ENCODE peak calls at places on chromosomes 6 and 20, in six cellular contexts. S is omental fat pad, Y is astrocyte of the cerebellum, M is breast epithelium, C is RWPE1, I is astrocyte. Q is an unnamed sample.

GRCh38 chr20:9551808-9552550 is 37.6 kb downstream of the LAMP5 start:
- DNase-seq in Y (no peak), I (no peak), M (no peak), S (no peak), C (no peak), Q (no peak)

GRCh38 chr20:54820392-54820791 is 345.0 kb downstream of the DOK5 start:
- DNase-seq in S (no peak), Y (no peak), I (no peak), M (no peak), C (no peak), Q (no peak)

GRCh38 chr6:139161817-139162284 is 27.0 kb downstream of the HECA start:
- DNase-seq in S (no peak), C (no peak), M (no peak), I (no peak), Y (no peak), Q (no peak)

GRCh38 chr6:72787521-72788031 is 165.7 kb downstream of the KCNQ5 start:
- DNase-seq in I (peak), S (no peak), C (peak), M (no peak), Y (peak), Q (no peak)

GRCh38 chr20:58712116-58712822 is 19.7 kb downstream of the NPEPL1 start:
- DNase-seq in M (peak), S (no peak), C (no peak), I (no peak), Y (no peak), Q (no peak)

GRCh38 chr6:120826253-120826652 is 508.0 kb downstream of the TBC1D32 start:
- DNase-seq in Y (no peak), S (no peak), I (no peak), M (no peak), C (peak), Q (no peak)

GRCh38 chr6:90019216-90019615 is 124.9 kb downstream of the GJA10 start:
- DNase-seq in M (no peak), Y (no peak), S (no peak), I (no peak), C (no peak), Q (no peak)

GRCh38 chr20:40942775-40943174 is 85.8 kb upstream of the TOP1 start:
- DNase-seq in Y (no peak), C (peak), M (no peak), S (no peak), I (no peak), Q (no peak)

GRCh38 chr6:26172496-26172958 is 85.3 kb downstream of the HFE start:
- DNase-seq in M (peak), S (no peak), I (no peak), Y (no peak), C (no peak), Q (no peak)

GRCh38 chr6:36597775-36598174 is 3.6 kb downstream of the SRSF3 start:
- DNase-seq in I (no peak), M (no peak), S (no peak), Y (no peak), C (no peak), Q (no peak)

GRCh38 chr20:15823718-15824117 is 749.5 kb downstream of the KIF16B start:
- DNase-seq in Y (no peak), C (no peak), I (no peak), M (no peak), S (no peak), Q (no peak)

GRCh38 chr6:33578164-33578563 is 1.9 kb downstream of the BAK1 start:
- DNase-seq in S (no peak), I (no peak), C (no peak), Y (no peak), M (no peak), Q (no peak)
- TF ChIP-seq CTCF in S (no peak), I (no peak), C (no peak), Y (no peak), M (no peak), Q (no peak)

GRCh38 chr6:135043854-135044253 is 10.8 kb downstream of the HBS1L start:
- DNase-seq in C (no peak), I (peak), Y (no peak), S (no peak), M (no peak), Q (no peak)

GRCh38 chr6:135043364-135043763 is 11.3 kb downstream of the HBS1L start:
- DNase-seq in S (no peak), I (no peak), Y (no peak), M (no peak), C (no peak), Q (no peak)

GRCh38 chr6:135046912-135047311 is 7.7 kb downstream of the HBS1L start:
- DNase-seq in M (no peak), C (no peak), S (no peak), Y (no peak), I (no peak), Q (no peak)

GRCh38 chr6:135047324-135047723 is 7.3 kb downstream of the HBS1L start:
- DNase-seq in M (no peak), S (no peak), C (no peak), I (no peak), Y (no peak), Q (no peak)

GRCh38 chr6:135044639-135045038 is 10.0 kb downstream of the HBS1L start:
- DNase-seq in C (no peak), Y (no peak), S (no peak), M (no peak), I (no peak), Q (no peak)
- TF ChIP-seq CTCF in C (no peak), Y (no peak), S (no peak), M (no peak), I (no peak), Q (no peak)

DNA sequence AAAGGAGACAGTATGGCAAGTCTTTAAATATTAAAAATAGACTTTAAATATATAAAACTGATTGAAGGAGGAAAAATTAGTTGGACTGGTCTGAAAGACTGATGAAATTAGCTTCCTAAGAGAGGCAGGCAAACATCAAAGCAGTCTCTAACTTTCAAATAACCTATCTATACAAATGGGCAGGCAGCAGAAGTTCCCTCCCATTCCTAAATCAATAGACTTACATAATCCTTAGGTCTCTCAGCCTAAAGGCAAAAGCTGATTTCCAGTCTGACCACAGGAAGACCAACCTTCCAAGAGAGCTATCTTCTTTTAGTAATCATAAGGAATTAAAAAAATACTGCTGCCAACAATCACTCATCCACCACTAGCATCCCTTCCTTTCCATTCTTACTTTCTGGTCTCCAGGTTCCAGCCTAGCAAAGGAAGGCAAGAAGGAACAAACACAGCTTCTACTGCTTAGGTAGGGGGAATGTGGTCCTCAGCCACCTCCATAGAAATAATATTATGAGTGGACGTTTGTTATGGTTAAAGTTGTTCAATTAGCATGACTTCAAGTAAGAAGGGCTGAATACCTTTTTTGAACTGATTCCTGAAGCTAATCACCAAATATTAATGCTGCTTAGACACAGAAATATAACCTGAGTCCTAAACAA is 44.1 kb downstream of the SESN1 start:
- DNase-seq in C (no peak), I (no peak), Y (no peak), M (no peak), S (no peak), Q (no peak)
- TF ChIP-seq CTCF in C (no peak), I (no peak), Y (no peak), M (no peak), S (no peak), Q (no peak)

GRCh38 chr6:14266266-14266665 is 148.7 kb downstream of the CD83 start:
- DNase-seq in C (no peak), Y (no peak), S (no peak), I (no peak), M (no peak), Q (no peak)

GRCh38 chr6:14267885-14268660 is 150.5 kb downstream of the CD83 start:
- DNase-seq in Y (no peak), C (no peak), I (no peak), M (no peak), S (no peak), Q (no peak)

GRCh38 chr6:14269434-14269833 is 151.9 kb downstream of the CD83 start:
- DNase-seq in C (no peak), Y (no peak), S (no peak), M (no peak), I (no peak), Q (no peak)

GRCh38 chr6:14263881-14264424 is 146.4 kb downstream of the CD83 start:
- DNase-seq in I (no peak), S (no peak), C (no peak), M (no peak), Y (no peak), Q (no peak)

DNA sequence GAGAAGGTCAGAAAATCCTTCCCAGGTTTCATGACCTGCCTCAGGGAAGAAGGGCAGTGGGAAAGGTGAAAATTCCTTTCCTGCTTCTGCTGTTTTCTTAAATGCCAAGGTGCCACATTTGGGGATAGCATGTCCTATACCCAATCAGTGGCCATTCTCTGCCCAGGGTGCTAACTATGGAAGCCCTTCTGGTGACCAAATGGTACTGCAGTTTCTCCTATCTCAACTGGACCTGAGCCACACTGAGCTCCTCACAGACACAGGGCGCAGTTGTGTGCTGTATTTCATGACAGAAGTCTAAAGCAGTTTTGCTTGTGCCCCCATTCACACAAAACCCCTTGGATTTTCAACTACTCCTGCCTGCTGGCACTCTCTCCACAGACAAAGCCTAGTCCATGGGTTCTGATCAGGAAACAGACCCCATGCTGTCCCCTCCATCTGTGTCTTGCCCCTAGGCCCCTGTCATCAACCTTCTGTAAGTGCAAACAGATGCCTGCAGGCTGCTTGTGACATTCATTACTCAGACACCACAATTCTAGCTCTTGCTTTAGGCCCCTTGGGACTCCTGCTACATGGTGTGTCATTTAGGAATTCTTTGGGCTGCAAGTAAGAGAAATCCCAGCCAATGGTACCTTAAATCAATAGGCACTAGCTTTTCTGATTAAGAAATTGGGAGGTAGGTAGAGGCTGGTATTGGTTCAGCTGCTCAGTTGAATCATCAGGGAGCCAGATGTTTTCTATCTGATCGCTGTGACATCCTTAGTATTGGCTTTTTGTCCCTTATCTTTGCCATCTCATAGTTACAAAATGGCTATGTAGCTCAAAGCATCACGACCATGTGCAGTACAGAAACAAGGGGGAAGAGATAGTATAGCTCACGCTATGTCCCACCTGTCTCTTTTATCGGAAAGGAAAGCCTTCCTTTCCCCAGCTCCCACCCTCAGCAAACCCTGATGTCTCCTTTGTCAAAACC is 147.8 kb downstream of the CD83 start:
- DNase-seq in M (no peak), Y (no peak), I (no peak), C (no peak), S (no peak), Q (no peak)
- TF ChIP-seq CTCF in M (no peak), Y (no peak), I (no peak), C (no peak), S (no peak), Q (no peak)

DNA sequence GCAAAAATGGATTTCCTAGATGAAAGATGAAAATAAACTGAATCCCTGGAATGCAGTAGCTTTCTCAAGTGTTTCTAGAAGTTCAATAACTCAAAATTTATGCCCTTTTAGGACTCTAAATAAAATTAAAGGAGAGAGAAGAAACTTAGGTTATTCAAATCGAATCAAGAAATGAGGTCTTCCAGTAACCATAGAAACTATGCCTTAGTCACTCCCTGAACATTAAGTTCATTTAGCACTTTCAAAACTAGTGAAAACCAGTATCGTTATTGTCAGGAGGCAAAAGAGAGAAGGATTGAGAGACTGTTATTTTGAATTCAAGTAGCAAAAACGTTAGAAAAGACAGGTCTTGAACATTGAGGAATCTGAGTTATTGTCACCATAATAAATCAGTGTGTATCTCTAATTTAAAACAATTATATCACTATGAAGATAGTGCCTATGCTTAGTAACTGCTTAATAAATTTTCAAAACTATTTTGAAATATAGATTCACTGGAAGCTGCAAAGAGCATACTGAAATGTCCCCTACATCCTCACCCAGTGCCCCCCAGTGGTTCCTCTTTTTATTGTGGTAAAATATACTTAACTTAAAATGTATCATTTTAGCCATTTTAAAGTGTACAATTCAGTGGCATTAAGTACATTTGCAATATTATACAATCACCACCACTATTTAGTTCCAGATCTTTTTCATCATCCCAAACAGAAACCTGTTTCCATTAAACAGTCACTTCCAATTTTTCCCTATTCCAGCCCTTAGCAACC is 4.6 kb downstream of the RPP21 start:
- DNase-seq in Y (no peak), S (no peak), M (no peak), C (no peak), I (no peak), Q (no peak)
- TF ChIP-seq CTCF in Y (no peak), S (no peak), M (no peak), C (no peak), I (no peak), Q (peak)

GRCh38 chr20:32848846-32849245 is 9.9 kb upstream of the EFCAB8 start:
- DNase-seq in I (no peak), M (no peak), Y (no peak), C (no peak), S (no peak), Q (no peak)

GRCh38 chr20:32842688-32843524 is 15.8 kb upstream of the EFCAB8 start:
- DNase-seq in C (no peak), Y (no peak), M (no peak), S (no peak), I (no peak), Q (no peak)

GRCh38 chr20:32847964-32848363 is 10.8 kb upstream of the EFCAB8 start:
- DNase-seq in I (no peak), C (no peak), S (no peak), Y (no peak), M (no peak), Q (no peak)

GRCh38 chr20:32846852-32847251 is 11.9 kb upstream of the EFCAB8 start:
- DNase-seq in M (no peak), Y (no peak), I (no peak), S (no peak), C (no peak), Q (no peak)

DNA sequence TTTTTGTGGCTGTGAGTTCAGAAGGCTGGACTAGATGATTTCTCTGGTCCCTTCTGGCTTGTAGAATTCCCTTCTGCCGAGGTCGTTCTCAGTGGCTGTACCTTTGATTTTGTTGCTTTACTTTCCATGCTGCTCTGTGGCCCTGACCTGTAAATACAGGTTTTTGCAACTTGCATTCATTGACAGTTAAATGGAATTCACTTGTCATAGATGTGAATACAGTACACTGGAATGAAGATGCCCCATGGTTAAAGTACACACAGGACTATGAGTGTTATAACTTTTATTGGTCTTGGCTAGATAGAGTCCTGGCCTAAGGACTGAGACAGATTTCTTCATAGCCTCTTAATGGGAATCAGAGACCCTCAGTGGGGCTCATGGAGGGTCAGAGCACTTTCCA is 12.9 kb upstream of the EFCAB8 start:
- DNase-seq in I (no peak), C (no peak), S (no peak), Y (no peak), M (no peak), Q (no peak)
- TF ChIP-seq CTCF in I (no peak), C (no peak), S (no peak), Y (no peak), M (no peak), Q (no peak)

DNA sequence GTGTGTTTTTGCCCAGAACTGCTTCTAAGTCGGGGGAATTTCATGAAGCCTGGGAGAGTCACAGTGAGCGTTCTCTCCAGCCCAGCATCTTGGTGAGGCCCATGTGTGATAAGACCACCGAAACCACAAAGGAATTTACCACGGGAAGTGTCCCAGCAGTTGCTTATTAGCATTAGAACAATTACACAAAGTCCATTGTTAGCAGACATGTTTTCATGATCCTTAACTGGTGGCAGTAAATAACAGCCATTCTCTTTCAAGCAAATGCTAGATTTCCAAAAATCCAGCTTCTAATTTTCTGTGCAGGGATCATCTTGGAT is 124.1 kb downstream of the SCML4 start:
- DNase-seq in I (no peak), S (no peak), C (no peak), Y (no peak), M (no peak), Q (no peak)
- TF ChIP-seq CTCF in I (no peak), S (no peak), C (no peak), Y (no peak), M (no peak), Q (no peak)

GRCh38 chr6:33277663-33278391 is 904 bp downstream of the B3GALT4 start:
- DNase-seq in M (no peak), Y (no peak), C (no peak), I (no peak), S (no peak), Q (no peak)
- TF ChIP-seq CTCF in M (no peak), Y (no peak), C (no peak), I (no peak), S (no peak), Q (no peak)

GRCh38 chr20:36463212-36464061 is 77.9 kb upstream of the MYL9 start:
- DNase-seq in I (no peak), C (no peak), M (no peak), Y (no peak), S (no peak), Q (no peak)

GRCh38 chr20:36462440-36463211 is 78.7 kb upstream of the MYL9 start:
- DNase-seq in S (no peak), M (no peak), Y (no peak), C (peak), I (peak), Q (no peak)

GRCh38 chr20:36466089-36466488 is 75.2 kb upstream of the MYL9 start:
- DNase-seq in C (no peak), I (no peak), Y (no peak), M (no peak), S (no peak), Q (no peak)

GRCh38 chr20:36467076-36467999 is 74.0 kb upstream of the MYL9 start:
- DNase-seq in I (no peak), C (peak), Y (no peak), M (no peak), S (no peak), Q (no peak)

GRCh38 chr20:36465109-36466080 is 75.9 kb upstream of the MYL9 start:
- DNase-seq in S (no peak), Y (peak), I (peak), M (no peak), C (peak), Q (no peak)
- TF ChIP-seq CTCF in S (no peak), Y (no peak), I (no peak), M (no peak), C (no peak), Q (no peak)

Q was measured in CD14-positive monocyte.